ENCODE peak calls at places on chromosomes 3 and 15, in five cellular contexts. O is GM12878, L is HepG2, B is upper lobe of left lung, M is K562. D is an unnamed sample.

GRCh38 chr3:187098925-187099512 is 40.3 kb downstream of the RPL39L start:
- ATAC-seq in O (peak; percentile 77), B (no peak), L (no peak), M (peak; percentile 28), D (no peak)

GRCh38 chr3:126117786-126118185 is 33.9 kb upstream of the SLC41A3 start:
- ATAC-seq in M (no peak), B (no peak), L (no peak), O (no peak), D (no peak)

GRCh38 chr15:94306700-94307650 is 75.6 kb downstream of the MCTP2 start:
- ATAC-seq in M (no peak), L (no peak), B (no peak), O (peak; percentile 91), D (no peak)

GRCh38 chr3:193791041-193792032 is 198.3 kb downstream of the OPA1 start:
- ATAC-seq in L (no peak), B (peak; percentile 77), O (no peak), M (no peak), D (no peak)

GRCh38 chr15:94453227-94453626 is 221.9 kb downstream of the MCTP2 start:
- ATAC-seq in L (no peak), B (no peak), O (no peak), M (no peak), D (no peak)

GRCh38 chr3:30357897-30358296 is 248.5 kb upstream of the TGFBR2 start:
- ATAC-seq in B (no peak), O (no peak), L (no peak), M (no peak), D (no peak)

GRCh38 chr3:138775254-138775595 is 59.5 kb downstream of the PIK3CB start:
- ATAC-seq in B (no peak), M (peak; percentile 12), L (no peak), O (no peak), D (no peak)

GRCh38 chr3:143266936-143267335 is 147.4 kb downstream of the CHST2 start:
- ATAC-seq in L (no peak), M (no peak), B (no peak), O (peak; percentile 93), D (no peak)

GRCh38 chr3:188740030-188740429 is 431.7 kb upstream of the TPRG1 start:
- ATAC-seq in M (no peak), L (no peak), O (no peak), B (no peak), D (no peak)

GRCh38 chr15:101432982-101433381 is 56.5 kb downstream of the PCSK6 start:
- ATAC-seq in M (peak; percentile 42), L (no peak), B (no peak), O (no peak), D (no peak)

GRCh38 chr3:65951836-65952505 is 86.7 kb downstream of the MAGI1 start:
- ATAC-seq in B (no peak), M (no peak), L (no peak), O (no peak), D (no peak)

GRCh38 chr3:65953881-65954733 is 84.6 kb downstream of the MAGI1 start:
- ATAC-seq in B (peak; percentile 59), M (no peak), O (no peak), L (peak; percentile 83), D (no peak)

GRCh38 chr3:65955792-65956477 is 82.8 kb downstream of the MAGI1 start:
- ATAC-seq in B (no peak), M (no peak), O (no peak), L (peak; percentile 55), D (no peak)

GRCh38 chr3:65952842-65953241 is 85.9 kb downstream of the MAGI1 start:
- ATAC-seq in L (no peak), O (no peak), M (no peak), B (no peak), D (no peak)

GRCh38 chr3:65953301-65953812 is 85.4 kb downstream of the MAGI1 start:
- ATAC-seq in M (no peak), B (peak; percentile 94), L (peak; percentile 62), O (no peak), D (no peak)
- TF ChIP-seq POLR2AphosphoS5 in M (no peak), B (peak; percentile 57), L (no peak), O (no peak), D (no peak)

DNA sequence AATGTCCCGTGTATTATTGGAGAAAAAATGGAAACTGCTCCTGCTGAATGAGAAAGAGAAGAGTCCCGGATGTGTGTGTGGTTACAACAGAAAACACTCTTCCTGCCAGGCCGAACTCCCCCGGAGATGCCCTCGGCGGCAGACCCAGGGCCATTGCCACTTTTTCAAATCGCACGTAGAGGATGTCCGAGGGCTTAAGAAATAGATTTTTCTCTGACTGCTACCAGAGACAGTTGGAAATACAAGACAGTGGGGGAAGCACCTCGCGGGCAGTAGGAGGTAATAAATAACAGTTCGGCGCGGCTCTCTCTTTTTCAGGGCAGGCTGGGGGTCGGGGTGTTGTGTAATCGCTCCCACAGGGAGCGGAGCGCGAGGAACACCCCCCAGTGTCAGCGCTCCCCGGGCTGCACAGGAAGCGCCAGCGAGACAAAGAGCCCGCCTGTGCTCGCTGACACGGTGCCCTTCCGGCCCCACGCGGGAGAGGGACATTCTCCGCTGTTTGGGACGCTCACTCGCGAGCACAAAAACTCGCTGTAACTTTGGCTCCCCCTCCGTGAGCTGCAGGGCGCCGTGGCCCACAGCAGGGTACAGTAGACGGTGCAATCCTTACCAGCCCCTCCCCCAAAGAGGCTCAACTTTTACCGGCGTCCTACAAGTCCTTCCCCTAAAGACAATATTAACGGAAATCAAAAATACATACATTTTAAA is 1.1 kb downstream of the VGLL4 start:
- ATAC-seq in M (peak; percentile 77), O (peak; percentile 80), L (peak; percentile 70), B (peak; percentile 87), D (peak; percentile 76)
- TF ChIP-seq EP300 in M (no peak), O (peak; percentile 24), L (no peak), B (peak; percentile 16), D (no peak)

GRCh38 chr3:13111874-13112520 is 38.8 kb upstream of the IQSEC1 start:
- ATAC-seq in B (peak; percentile 63), L (peak; percentile 90), O (no peak), M (no peak), D (peak; percentile 17)

GRCh38 chr3:13109516-13109915 is 36.3 kb upstream of the IQSEC1 start:
- ATAC-seq in O (no peak), M (no peak), B (no peak), L (no peak), D (no peak)

GRCh38 chr3:13110678-13111116 is 37.5 kb upstream of the IQSEC1 start:
- ATAC-seq in B (no peak), M (no peak), L (no peak), O (peak; percentile 95), D (no peak)

GRCh38 chr3:13112521-13113345 is 39.5 kb upstream of the IQSEC1 start:
- ATAC-seq in O (no peak), M (no peak), B (no peak), L (no peak), D (peak; percentile 26)

DNA sequence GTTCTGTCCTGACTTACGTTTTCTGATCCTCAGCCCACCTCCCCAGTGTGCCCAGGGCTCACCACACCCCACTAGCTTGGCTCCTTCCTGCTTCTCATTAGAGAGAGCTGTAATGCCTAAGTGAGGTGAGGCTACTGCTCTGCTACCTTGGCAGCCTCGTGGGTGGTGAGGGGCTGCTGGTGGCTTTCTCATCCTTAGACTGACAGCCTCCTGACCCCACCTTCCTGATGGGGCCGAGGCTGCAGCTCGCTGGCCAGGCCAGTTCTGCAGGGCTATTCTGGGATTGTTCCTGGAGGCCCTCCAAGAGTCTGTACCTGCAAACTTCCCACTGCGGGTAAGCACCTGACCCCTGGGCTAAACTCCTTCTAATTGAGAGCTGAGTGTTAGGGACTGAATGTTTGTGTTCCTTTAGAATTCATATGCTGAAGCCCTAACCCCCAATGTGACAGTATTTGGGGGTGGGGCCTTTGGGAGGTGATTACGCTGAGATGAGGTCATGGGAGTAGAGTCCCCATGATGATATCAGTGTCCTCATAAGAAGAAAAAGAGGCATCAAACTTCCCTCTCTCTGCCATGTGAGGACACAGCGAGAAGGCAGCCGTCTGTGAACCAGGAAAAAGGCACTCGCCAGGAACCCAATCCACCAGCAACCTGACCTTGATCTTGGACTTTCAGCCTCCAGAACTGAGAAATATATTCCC is 38.1 kb upstream of the IQSEC1 start:
- ATAC-seq in M (no peak), L (no peak), B (peak; percentile 65), O (peak; percentile 63), D (no peak)
- TF ChIP-seq POLR2AphosphoS5 in M (no peak), L (no peak), B (no peak), O (no peak), D (no peak)

DNA sequence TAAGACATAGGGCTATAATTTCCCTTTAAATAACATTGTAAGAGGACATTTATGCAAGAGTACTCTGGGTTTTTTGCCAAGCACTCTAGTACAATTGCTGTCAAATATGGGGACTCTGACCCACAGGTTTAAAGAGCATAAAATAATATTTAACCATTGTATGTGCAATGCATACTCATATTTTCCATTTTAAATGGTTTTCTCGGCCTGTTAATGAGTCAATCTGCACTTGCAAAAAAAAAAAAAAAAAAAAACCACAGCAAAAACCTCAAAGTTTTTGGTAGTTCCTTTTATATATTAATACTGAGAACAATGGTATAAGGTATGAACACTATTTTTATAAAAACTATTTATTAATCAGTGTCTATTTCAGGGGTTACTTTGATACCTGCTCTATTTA is 304.0 kb upstream of the CBLB start:
- ATAC-seq in M (no peak), B (no peak), L (no peak), O (peak; percentile 76), D (no peak)
- TF ChIP-seq EP300 in M (no peak), B (no peak), L (no peak), O (peak; percentile 78), D (no peak)

GRCh38 chr3:9944271-9944670 is 7.9 kb downstream of the PRRT3 start:
- ATAC-seq in O (no peak), B (no peak), M (no peak), L (no peak), D (no peak)

GRCh38 chr3:9945358-9945757 is 6.8 kb downstream of the PRRT3 start:
- ATAC-seq in O (no peak), L (no peak), B (no peak), M (no peak), D (no peak)

GRCh38 chr3:9947025-9947995 is 4.9 kb downstream of the PRRT3 start:
- ATAC-seq in L (peak; percentile 91), M (no peak), B (peak; percentile 90), O (no peak), D (peak; percentile 84)

GRCh38 chr3:9948586-9948985 is 3.6 kb downstream of the PRRT3 start:
- ATAC-seq in O (no peak), M (no peak), B (no peak), L (no peak), D (no peak)

DNA sequence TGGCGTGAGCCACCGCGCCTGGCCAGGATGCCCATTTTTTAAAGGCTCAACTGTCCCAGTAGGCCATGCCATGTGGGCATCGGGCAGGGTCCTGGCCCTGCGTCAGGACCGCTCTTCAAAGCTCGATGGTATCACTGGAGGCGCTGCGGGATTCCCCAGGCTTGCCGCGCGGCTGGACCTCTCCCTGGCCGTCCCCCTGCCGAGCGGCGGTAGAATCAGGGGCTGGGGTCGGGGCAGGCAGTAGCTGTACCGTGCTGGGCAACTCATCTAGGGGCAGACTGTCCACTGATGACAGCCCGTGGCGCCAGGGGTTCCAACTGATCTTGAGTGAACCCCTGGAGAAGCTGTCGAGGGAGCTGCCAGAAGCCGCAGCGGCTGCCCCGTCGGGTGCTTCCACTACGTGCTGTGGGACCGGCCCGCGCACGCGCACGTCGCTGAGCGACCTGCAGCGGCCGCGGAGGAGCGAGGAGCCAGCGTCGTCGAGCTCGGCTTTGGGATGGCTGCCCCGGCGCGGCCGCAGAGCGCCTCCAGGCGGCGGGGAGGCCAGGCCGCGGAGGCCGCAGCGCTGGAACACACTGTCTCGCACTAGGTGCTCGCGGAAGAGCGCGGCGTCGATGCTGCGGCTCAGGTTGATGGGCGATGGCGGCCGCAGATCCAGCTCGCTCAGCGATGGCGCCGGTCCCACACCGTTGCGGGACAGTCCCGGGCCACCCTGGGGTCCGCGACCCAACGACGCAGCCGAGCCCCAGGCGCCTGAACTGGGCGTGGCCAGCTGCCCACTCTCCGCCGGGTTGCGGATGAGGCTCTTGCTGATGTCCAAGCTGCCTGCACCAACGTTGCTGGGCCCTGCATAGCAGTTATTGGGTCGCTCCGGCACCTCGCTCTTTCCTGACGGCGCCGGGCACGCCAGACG is 5.8 kb downstream of the PRRT3 start:
- ATAC-seq in B (peak; percentile 90), O (no peak), L (peak; percentile 87), M (no peak), D (peak; percentile 92)
- TF ChIP-seq POLR2AphosphoS5 in B (peak; percentile 26), O (no peak), L (peak; percentile 65), M (no peak), D (no peak)